ENCODE peak calls at places on chromosomes 12 and 14, in four cellular contexts. C is stimulated activated CD8-positive, alpha-beta memory T cell treated with anti-CD3 and anti-CD28 coated beads, Interleukin-15, amount 100 ng/mL, for 24 hours; J is HAP-1; S is NCI-H69. Y is an unnamed sample.

GRCh38 chr12:64580681-64581080 is 29.6 kb upstream of the RASSF3 start:
- DNase-seq in S (no peak), J (no peak), C (no peak), Y (no peak)

GRCh38 chr14:70631948-70632347 is 9.8 kb upstream of the TTC9 start:
- DNase-seq in C (no peak), S (no peak), J (no peak), Y (no peak)

GRCh38 chr14:104936361-104937155 is 11.9 kb downstream of the PLD4 start:
- DNase-seq in C (no peak), S (no peak), J (no peak), Y (peak)

GRCh38 chr12:6635856-6636521 is at the start of gene LPAR5:
- DNase-seq in C (no peak), S (peak), J (no peak), Y (no peak)

GRCh38 chr12:66132408-66132807 is 1.9 kb upstream of the LLPH start:
- DNase-seq in S (no peak), J (no peak), C (no peak), Y (no peak)

GRCh38 chr12:10288989-10289388 is 18.7 kb upstream of the KLRD1 start:
- DNase-seq in C (no peak), S (no peak), J (no peak), Y (no peak)

GRCh38 chr12:27615331-27615891 is 80.8 kb upstream of the REP15 start:
- DNase-seq in S (no peak), J (peak), C (no peak), Y (no peak)

GRCh38 chr12:14884458-14884878 is 1.2 kb downstream of the MGP start:
- DNase-seq in J (no peak), C (peak), S (peak), Y (no peak)

GRCh38 chr14:89457007-89457406 is 40.0 kb upstream of the FOXN3 start:
- DNase-seq in S (no peak), C (no peak), J (no peak), Y (no peak)

GRCh38 chr12:8127138-8127537 is 3.7 kb downstream of the CLEC4A start:
- DNase-seq in C (no peak), S (no peak), J (no peak), Y (no peak)

GRCh38 chr14:92352158-92352985 is 29.4 kb downstream of the SLC24A4 start:
- DNase-seq in S (peak), J (peak), C (no peak), Y (no peak)

GRCh38 chr14:25121342-25122129 is 71.6 kb upstream of the STXBP6 start:
- DNase-seq in S (peak), J (no peak), C (no peak), Y (no peak)